ENCODE peak calls at places on chromosomes 4 and X, in four cellular contexts. One of them, this sample, is unnamed.
A peak's percentile ranks its signal among the peaks of the same experiment; 100 is the strongest.

GRCh38 chr4:145503486-145504072 is 21.9 kb downstream of the SMAD1 start:
- DNase-seq in prostate gland: no peak
- DNase-seq in neural progenitor cell: no peak
- DNase-seq in breast epithelium: no peak
- DNase-seq in this sample: peak; percentile 11

GRCh38 chr4:176149680-176150079 is 45.7 kb downstream of the SPATA4 start:
- DNase-seq in prostate gland: no peak
- DNase-seq in neural progenitor cell: no peak
- DNase-seq in breast epithelium: no peak
- DNase-seq in this sample: no peak

GRCh38 chrX:23742174-23742692 is 843 bp downstream of the ACOT9 start:
- DNase-seq in neural progenitor cell: peak; percentile 36
- DNase-seq in breast epithelium: peak; percentile 71
- DNase-seq in prostate gland: peak; percentile 32
- DNase-seq in this sample: peak; percentile 65

GRCh38 chr4:24121395-24122175 is 231.7 kb upstream of the PPARGC1A start:
- DNase-seq in breast epithelium: no peak
- DNase-seq in prostate gland: no peak
- DNase-seq in neural progenitor cell: no peak
- DNase-seq in this sample: no peak

GRCh38 chr4:134126161-134126560 is 75.4 kb downstream of the PABPC4L start:
- DNase-seq in prostate gland: no peak
- DNase-seq in neural progenitor cell: no peak
- DNase-seq in breast epithelium: no peak
- DNase-seq in this sample: no peak

GRCh38 chr4:159358226-159358625 is 255.3 kb downstream of the RAPGEF2 start:
- DNase-seq in breast epithelium: no peak
- DNase-seq in neural progenitor cell: no peak
- DNase-seq in prostate gland: no peak
- DNase-seq in this sample: no peak

GRCh38 chr4:180827193-180827592 is 1416.0 kb upstream of the TENM3 start:
- DNase-seq in breast epithelium: no peak
- DNase-seq in neural progenitor cell: no peak
- DNase-seq in prostate gland: no peak
- DNase-seq in this sample: no peak

GRCh38 chrX:50430917-50431316 is 39.7 kb downstream of the DGKK start:
- DNase-seq in prostate gland: no peak
- DNase-seq in breast epithelium: no peak
- DNase-seq in neural progenitor cell: no peak
- DNase-seq in this sample: no peak

GRCh38 chrX:110401142-110401541 is 42.5 kb downstream of the RTL9 start:
- DNase-seq in breast epithelium: no peak
- DNase-seq in prostate gland: no peak
- DNase-seq in neural progenitor cell: no peak
- DNase-seq in this sample: no peak

GRCh38 chr4:169410839-169411770 is 140.3 kb upstream of the SH3RF1 start:
- DNase-seq in neural progenitor cell: peak; percentile 32
- DNase-seq in breast epithelium: peak; percentile 22
- DNase-seq in prostate gland: no peak
- DNase-seq in this sample: no peak

GRCh38 chrX:48914593-48915493 is 3.4 kb upstream of the SLC35A2 start:
- DNase-seq in breast epithelium: no peak
- DNase-seq in neural progenitor cell: no peak
- DNase-seq in prostate gland: no peak
- DNase-seq in this sample: no peak

GRCh38 chr4:173346074-173346473 is 11.9 kb upstream of the HMGB2 start:
- DNase-seq in neural progenitor cell: no peak
- DNase-seq in breast epithelium: no peak
- DNase-seq in prostate gland: no peak
- DNase-seq in this sample: no peak

GRCh38 chrX:108736509-108737479 is at the start of gene IRS4:
- DNase-seq in neural progenitor cell: peak; percentile 94
- DNase-seq in prostate gland: peak; percentile 15
- DNase-seq in breast epithelium: no peak
- DNase-seq in this sample: peak; percentile 6

GRCh38 chr4:8140915-8141314 is 17.7 kb downstream of the ABLIM2 start:
- DNase-seq in prostate gland: no peak
- DNase-seq in neural progenitor cell: no peak
- DNase-seq in breast epithelium: no peak
- DNase-seq in this sample: no peak

GRCh38 chr4:173013232-173013932 is 155.2 kb upstream of the GALNT7 start:
- DNase-seq in breast epithelium: no peak
- DNase-seq in neural progenitor cell: peak; percentile 54
- DNase-seq in prostate gland: peak; percentile 32
- DNase-seq in this sample: no peak

GRCh38 chr4:4526401-4526800 is 15.4 kb downstream of the STX18 start:
- DNase-seq in prostate gland: no peak
- DNase-seq in neural progenitor cell: no peak
- DNase-seq in breast epithelium: no peak
- DNase-seq in this sample: peak; percentile 94

GRCh38 chr4:176205299-176205698 is 9.9 kb upstream of the SPATA4 start:
- DNase-seq in breast epithelium: no peak
- DNase-seq in prostate gland: no peak
- DNase-seq in neural progenitor cell: peak; percentile 10
- DNase-seq in this sample: no peak

GRCh38 chr4:184358521-184359232 is 115.7 kb downstream of the IRF2 start:
- DNase-seq in neural progenitor cell: no peak
- DNase-seq in breast epithelium: no peak
- DNase-seq in prostate gland: no peak
- DNase-seq in this sample: no peak

GRCh38 chr4:127049506-127049905 is 583.3 kb upstream of the INTU start:
- DNase-seq in neural progenitor cell: no peak
- DNase-seq in prostate gland: no peak
- DNase-seq in breast epithelium: no peak
- DNase-seq in this sample: no peak

GRCh38 chr4:15182600-15183222 is 180.4 kb downstream of the CPEB2 start:
- DNase-seq in prostate gland: no peak
- DNase-seq in breast epithelium: no peak
- DNase-seq in neural progenitor cell: no peak
- DNase-seq in this sample: no peak

GRCh38 chr4:161829631-161830030 is 334.2 kb downstream of the FSTL5 start:
- DNase-seq in neural progenitor cell: no peak
- DNase-seq in prostate gland: no peak
- DNase-seq in breast epithelium: no peak
- DNase-seq in this sample: no peak

GRCh38 chr4:153451931-153452660 is 14.1 kb upstream of the TMEM131L start:
- DNase-seq in breast epithelium: no peak
- DNase-seq in neural progenitor cell: peak; percentile 59
- DNase-seq in prostate gland: no peak
- DNase-seq in this sample: no peak

GRCh38 chr4:102564399-102564921 is 63.3 kb downstream of the NFKB1 start:
- DNase-seq in neural progenitor cell: no peak
- DNase-seq in prostate gland: no peak
- DNase-seq in breast epithelium: no peak
- DNase-seq in this sample: no peak

GRCh38 chr4:57234252-57234775 is 124.1 kb upstream of the IGFBP7 start:
- DNase-seq in prostate gland: no peak
- DNase-seq in breast epithelium: no peak
- DNase-seq in neural progenitor cell: no peak
- DNase-seq in this sample: no peak

GRCh38 chr4:162485486-162485885 is 321.7 kb upstream of the FSTL5 start:
- DNase-seq in neural progenitor cell: no peak
- DNase-seq in prostate gland: no peak
- DNase-seq in breast epithelium: no peak
- DNase-seq in this sample: no peak

GRCh38 chr4:26116057-26116456 is 202.0 kb downstream of the SMIM20 start:
- DNase-seq in prostate gland: no peak
- DNase-seq in neural progenitor cell: no peak
- DNase-seq in breast epithelium: no peak
- DNase-seq in this sample: no peak

GRCh38 chr4:126778348-126778747 is 854.4 kb upstream of the INTU start:
- DNase-seq in breast epithelium: no peak
- DNase-seq in neural progenitor cell: no peak
- DNase-seq in prostate gland: no peak
- DNase-seq in this sample: no peak

GRCh38 chr4:177308842-177309524 is 691 bp upstream of the NEIL3 start:
- DNase-seq in breast epithelium: no peak
- DNase-seq in neural progenitor cell: no peak
- DNase-seq in prostate gland: no peak
- DNase-seq in this sample: no peak

GRCh38 chr4:26062221-26062620 is 148.2 kb downstream of the SMIM20 start:
- DNase-seq in neural progenitor cell: no peak
- DNase-seq in prostate gland: no peak
- DNase-seq in breast epithelium: no peak
- DNase-seq in this sample: no peak

GRCh38 chr4:10074767-10075105 is 41.9 kb downstream of the WDR1 start:
- DNase-seq in prostate gland: no peak
- DNase-seq in breast epithelium: no peak
- DNase-seq in neural progenitor cell: peak; percentile 31
- DNase-seq in this sample: no peak
- TF ChIP-seq CTCF in prostate gland: no peak
- TF ChIP-seq CTCF in breast epithelium: no peak
- TF ChIP-seq CTCF in neural progenitor cell: peak; percentile 56
- TF ChIP-seq CTCF in this sample: no peak

GRCh38 chr4:2402453-2402852 is 16.0 kb downstream of the ZFYVE28 start:
- DNase-seq in neural progenitor cell: no peak
- DNase-seq in breast epithelium: no peak
- DNase-seq in prostate gland: no peak
- DNase-seq in this sample: no peak

GRCh38 chr4:2402941-2403340 is 15.5 kb downstream of the ZFYVE28 start:
- DNase-seq in neural progenitor cell: no peak
- DNase-seq in prostate gland: no peak
- DNase-seq in breast epithelium: no peak
- DNase-seq in this sample: no peak

GRCh38 chr4:2401610-2401983 is 16.8 kb downstream of the ZFYVE28 start:
- DNase-seq in neural progenitor cell: no peak
- DNase-seq in breast epithelium: no peak
- DNase-seq in prostate gland: no peak
- DNase-seq in this sample: no peak

GRCh38 chr4:2400841-2401609 is 17.4 kb downstream of the ZFYVE28 start:
- DNase-seq in breast epithelium: no peak
- DNase-seq in neural progenitor cell: no peak
- DNase-seq in prostate gland: no peak
- DNase-seq in this sample: no peak

GRCh38 chr4:2402053-2402452 is 16.4 kb downstream of the ZFYVE28 start:
- DNase-seq in neural progenitor cell: peak; percentile 94
- DNase-seq in prostate gland: peak; percentile 67
- DNase-seq in breast epithelium: peak; percentile 32
- DNase-seq in this sample: peak; percentile 61
- H3K4me3 ChIP-seq in neural progenitor cell: peak overlapping the region; percentile 39
- H3K4me3 ChIP-seq in prostate gland: peak overlapping the region; percentile 13
- H3K4me3 ChIP-seq in breast epithelium: peak overlapping the region; percentile 18
- H3K4me3 ChIP-seq in this sample: peak overlapping the region; percentile 34

GRCh38 chrX:94834226-94834625 is 1160.2 kb downstream of the FAM133A start:
- DNase-seq in breast epithelium: no peak
- DNase-seq in prostate gland: no peak
- DNase-seq in neural progenitor cell: no peak
- DNase-seq in this sample: no peak

GRCh38 chrX:94830717-94831116 is 1156.7 kb downstream of the FAM133A start:
- DNase-seq in neural progenitor cell: no peak
- DNase-seq in breast epithelium: no peak
- DNase-seq in prostate gland: no peak
- DNase-seq in this sample: no peak

GRCh38 chrX:94831364-94831763 is 1157.4 kb downstream of the FAM133A start:
- DNase-seq in neural progenitor cell: peak; percentile 8
- DNase-seq in breast epithelium: no peak
- DNase-seq in prostate gland: no peak
- DNase-seq in this sample: no peak
- TF ChIP-seq CTCF in neural progenitor cell: peak; percentile 72
- TF ChIP-seq CTCF in breast epithelium: no peak
- TF ChIP-seq CTCF in prostate gland: no peak
- TF ChIP-seq CTCF in this sample: peak; percentile 47

GRCh38 chrX:2801223-2801622 is 27.5 kb upstream of the GYG2 start:
- DNase-seq in breast epithelium: no peak
- DNase-seq in neural progenitor cell: no peak
- DNase-seq in prostate gland: no peak
- DNase-seq in this sample: no peak
- H3K4me3 ChIP-seq in breast epithelium: no peak overlapping the region
- H3K4me3 ChIP-seq in neural progenitor cell: no peak overlapping the region
- H3K4me3 ChIP-seq in prostate gland: no peak overlapping the region
- H3K4me3 ChIP-seq in this sample: no peak overlapping the region

DNA sequence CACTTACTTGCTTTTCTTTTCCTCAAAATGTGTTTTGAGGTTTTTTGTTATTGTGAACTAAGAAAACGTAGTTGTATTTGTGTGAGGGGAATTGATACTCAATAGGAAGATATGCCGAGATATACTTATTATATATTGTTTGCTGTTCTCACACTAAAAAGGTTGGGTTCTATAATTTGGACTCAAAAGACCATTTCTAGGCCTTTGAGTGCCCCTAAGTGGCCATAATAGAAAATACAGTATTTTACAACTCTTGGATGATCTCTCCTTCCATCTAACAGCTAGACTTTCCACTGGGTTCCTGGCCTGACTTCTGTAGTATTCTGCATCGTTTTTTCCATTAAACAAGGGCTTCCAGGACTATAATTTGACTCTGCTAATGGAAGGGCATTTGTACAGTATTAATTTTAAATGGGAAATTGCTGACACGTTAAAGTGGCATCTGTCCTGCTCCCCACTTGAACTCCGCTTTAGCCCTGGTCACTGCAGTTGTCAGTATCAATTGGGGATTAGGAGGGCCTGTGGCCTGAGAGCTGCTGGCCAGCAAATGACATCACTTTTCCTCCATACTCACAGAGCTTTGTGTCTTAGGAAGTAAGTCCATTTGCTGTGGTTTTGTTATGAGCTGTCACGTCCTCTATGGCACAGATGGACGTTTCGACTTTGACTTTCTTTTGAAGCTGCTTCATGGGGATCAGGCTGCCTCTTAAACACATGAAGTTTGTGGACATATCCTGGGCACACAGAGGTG is 176.9 kb downstream of the SLIT2 start:
- DNase-seq in prostate gland: no peak
- DNase-seq in breast epithelium: no peak
- DNase-seq in neural progenitor cell: peak; percentile 3
- DNase-seq in this sample: no peak
- TF ChIP-seq CTCF in prostate gland: no peak
- TF ChIP-seq CTCF in breast epithelium: no peak
- TF ChIP-seq CTCF in neural progenitor cell: peak; percentile 53
- TF ChIP-seq CTCF in this sample: no peak

GRCh38 chrX:9278475-9279270 is 186.2 kb upstream of the TBL1X start:
- DNase-seq in neural progenitor cell: no peak
- DNase-seq in prostate gland: no peak
- DNase-seq in breast epithelium: no peak
- DNase-seq in this sample: no peak
- H3K4me3 ChIP-seq in neural progenitor cell: no peak overlapping the region
- H3K4me3 ChIP-seq in prostate gland: no peak overlapping the region
- H3K4me3 ChIP-seq in breast epithelium: no peak overlapping the region
- H3K4me3 ChIP-seq in this sample: no peak overlapping the region

This sample was measured in LNCaP clone FGC.